ENCODE peak calls at places on chromosomes 3 and 15, in ten cellular contexts. P is activated CD8-positive, alpha-beta memory T cell treated with anti-CD3 and anti-CD28 coated beads for 48 hours; U is T-helper 1 cell; B is endothelial cell; Y is ELF-1; T is coronary artery; R is stimulated activated naive CD4-positive, alpha-beta T cell; O is activated T-cell treated with anti-CD3 and anti-CD28 coated beads, Interleukin-2, amount 50 U/mL, for 4 hours; J is GM03348; G is hypothalamus. X is an unnamed sample.

GRCh38 chr3:130677310-130677709 is 69.3 kb downstream of the PIK3R4 start:
- DNase-seq in G (no peak), R (no peak), P (no peak), U (no peak), J (no peak), O (no peak), B (no peak), T (no peak), Y (no peak), X (no peak)

GRCh38 chr3:114565201-114565600 is 271.4 kb downstream of the TIGIT start:
- DNase-seq in U (no peak), J (peak; percentile 35), P (no peak), R (no peak), O (no peak), T (no peak), G (no peak), Y (no peak), B (no peak), X (no peak)

GRCh38 chr3:161014997-161015749 is 90.0 kb downstream of the B3GALNT1 start:
- DNase-seq in T (no peak), P (no peak), O (no peak), U (no peak), R (no peak), G (no peak), J (no peak), B (no peak), Y (no peak), X (no peak)

GRCh38 chr15:35410775-35411174 is 135.2 kb downstream of the DPH6 start:
- DNase-seq in O (no peak), T (no peak), R (no peak), G (no peak), U (no peak), Y (no peak), P (no peak), J (no peak), B (no peak), X (no peak)

GRCh38 chr15:51077565-51078153 is 17.0 kb downstream of the TNFAIP8L3 start:
- DNase-seq in R (peak; percentile 47), Y (peak; percentile 94), U (peak; percentile 10), T (no peak), P (peak; percentile 34), B (peak; percentile 42), O (peak; percentile 15), J (peak; percentile 35), G (no peak), X (no peak)

GRCh38 chr3:126972866-126973265 is 10.0 kb upstream of the PLXNA1 start:
- DNase-seq in G (no peak), O (no peak), B (no peak), U (no peak), T (no peak), R (no peak), Y (peak; percentile 49), J (no peak), P (no peak), X (no peak)

GRCh38 chr3:9352917-9353823 is 9.7 kb upstream of the THUMPD3 start:
- DNase-seq in P (no peak), G (no peak), B (peak; percentile 65), T (no peak), Y (peak; percentile 67), J (peak; percentile 82), R (peak; percentile 37), O (peak; percentile 58), U (peak; percentile 31), X (peak; percentile 55)

GRCh38 chr3:16842710-16843270 is 42.0 kb upstream of the PLCL2 start:
- DNase-seq in T (no peak), O (no peak), P (no peak), G (no peak), U (no peak), J (no peak), R (peak; percentile 49), Y (no peak), B (no peak), X (no peak)

GRCh38 chr3:45606991-45607712 is 12.6 kb downstream of the LIMD1 start:
- DNase-seq in R (no peak), T (no peak), G (no peak), B (no peak), P (no peak), U (no peak), J (no peak), Y (no peak), O (no peak), X (no peak)

GRCh38 chr15:98268163-98268562 is 307.7 kb downstream of the ARRDC4 start:
- DNase-seq in Y (no peak), B (no peak), P (no peak), J (no peak), U (no peak), R (no peak), O (no peak), G (no peak), T (no peak), X (no peak)

GRCh38 chr3:9809615-9810356 is at the start of gene TTLL3:
- DNase-seq in T (peak; percentile 88), G (peak; percentile 45), J (peak; percentile 94), P (peak; percentile 16), Y (peak; percentile 72), B (peak; percentile 61), O (peak; percentile 14), R (peak; percentile 54), U (peak; percentile 44), X (no peak)

GRCh38 chr15:75542386-75542797 is 36.7 kb downstream of the PTPN9 start:
- DNase-seq in Y (no peak), T (no peak), R (no peak), O (no peak), B (no peak), U (no peak), J (no peak), G (no peak), P (no peak), X (no peak)

GRCh38 chr15:39300451-39301153 is 280.3 kb upstream of the THBS1 start:
- DNase-seq in U (no peak), T (no peak), Y (peak; percentile 1), B (no peak), J (peak; percentile 41), G (no peak), O (no peak), P (no peak), R (no peak), X (no peak)

GRCh38 chr3:68060186-68060585 is 405.8 kb upstream of the SUCLG2 start:
- DNase-seq in G (no peak), P (no peak), U (no peak), J (no peak), Y (peak; percentile 2), T (no peak), R (no peak), O (no peak), B (no peak), X (no peak)

GRCh38 chr3:12891985-12892839 is 50.8 kb upstream of the RPL32 start:
- DNase-seq in Y (peak; percentile 76), G (no peak), P (no peak), O (peak; percentile 29), R (peak; percentile 45), U (no peak), B (peak; percentile 25), J (peak; percentile 85), T (no peak), X (peak; percentile 49)

GRCh38 chr15:88383354-88383753 is 83.8 kb downstream of the MRPL46 start:
- DNase-seq in P (no peak), T (no peak), B (no peak), R (no peak), O (no peak), J (no peak), G (no peak), U (no peak), Y (no peak), X (no peak)

GRCh38 chr15:63983071-63983711 is 63.1 kb downstream of the DAPK2 start:
- DNase-seq in U (no peak), B (no peak), R (no peak), Y (no peak), J (no peak), P (no peak), G (no peak), O (no peak), T (no peak), X (no peak)

GRCh38 chr3:108588616-108589015 is 622 bp downstream of the CIP2A start:
- DNase-seq in B (no peak), O (no peak), T (no peak), U (no peak), G (no peak), P (no peak), R (no peak), J (peak; percentile 8), Y (no peak), X (no peak)

GRCh38 chr15:49235446-49236207 is 65.6 kb downstream of the GALK2 start:
- DNase-seq in P (no peak), B (peak; percentile 64), T (no peak), O (peak; percentile 14), U (peak; percentile 9), R (peak; percentile 24), G (no peak), J (peak; percentile 66), Y (peak; percentile 44), X (peak; percentile 73)

GRCh38 chr3:44476181-44476599 is 1.3 kb downstream of the ZNF445 start:
- DNase-seq in G (no peak), B (no peak), O (no peak), J (peak; percentile 36), U (no peak), P (no peak), Y (no peak), R (peak; percentile 20), T (no peak), X (peak; percentile 84)

GRCh38 chr3:50671331-50671730 is 3.4 kb upstream of the DOCK3 start:
- DNase-seq in T (no peak), B (no peak), Y (no peak), R (no peak), O (no peak), J (peak; percentile 83), U (no peak), P (no peak), G (no peak), X (no peak)

GRCh38 chr3:138824114-138824506 is 10.6 kb downstream of the PIK3CB start:
- DNase-seq in T (no peak), R (no peak), P (no peak), J (no peak), U (no peak), O (no peak), G (no peak), Y (peak; percentile 74), B (no peak), X (no peak)

GRCh38 chr3:14403636-14404395 is 1.4 kb downstream of the SLC6A6 start:
- DNase-seq in Y (no peak), R (no peak), T (peak; percentile 83), O (no peak), J (peak; percentile 64), P (no peak), U (no peak), B (no peak), G (no peak), X (no peak)

GRCh38 chr3:142886938-142887337 is 1.9 kb downstream of the PCOLCE2 start:
- DNase-seq in U (no peak), T (no peak), J (peak; percentile 54), O (no peak), R (no peak), P (no peak), B (no peak), G (no peak), Y (no peak), X (no peak)

GRCh38 chr15:55740981-55741591 is 1.9 kb downstream of the PRTG start:
- DNase-seq in G (no peak), U (no peak), T (no peak), B (no peak), O (no peak), R (no peak), Y (no peak), J (no peak), P (no peak), X (no peak)

GRCh38 chr3:4928277-4928789 is 50.9 kb upstream of the BHLHE40 start:
- DNase-seq in R (no peak), P (no peak), G (no peak), U (no peak), Y (no peak), T (no peak), B (no peak), O (no peak), J (no peak), X (no peak)

X was measured in Jurkat, Clone E6-1.